ENCODE peak calls at places on chromosomes 12 and 14, in seven cellular contexts. V, H, E, I, Q, X and C are unnamed samples.

GRCh38 chr14:64409509-64409908 is 21.4 kb downstream of the MTHFD1 start:
- DNase-seq in V (no peak), H (no peak), E (no peak), I (no peak), Q (no peak), X (no peak), C (no peak)

GRCh38 chr12:31518680-31519227 is 72.2 kb downstream of the DENND5B start:
- DNase-seq in V (peak), H (no peak), E (peak), I (no peak), Q (no peak), X (no peak), C (peak)

GRCh38 chr12:64104376-64104775 is 117.7 kb downstream of the KICS2 start:
- DNase-seq in V (no peak), H (peak), E (no peak), I (no peak), Q (peak), X (no peak), C (peak)

GRCh38 chr14:50379563-50379962 is 17.1 kb downstream of the CDKL1 start:
- DNase-seq in V (no peak), H (no peak), E (no peak), I (no peak), Q (no peak), X (no peak), C (no peak)

GRCh38 chr12:69368171-69368570 is 8.6 kb downstream of the YEATS4 start:
- DNase-seq in V (no peak), H (no peak), E (no peak), I (no peak), Q (no peak), X (no peak), C (no peak)

GRCh38 chr12:1776139-1776975 is 44.0 kb upstream of the LRTM2 start:
- DNase-seq in V (peak), H (no peak), E (peak), I (no peak), Q (no peak), X (no peak), C (no peak)

GRCh38 chr12:13982010-13982409 is 608 bp upstream of the GRIN2B start:
- DNase-seq in V (no peak), H (no peak), E (peak), I (no peak), Q (no peak), X (no peak), C (no peak)

GRCh38 chr14:36768638-36769337 is 107.1 kb downstream of the PAX9 start:
- DNase-seq in V (no peak), H (no peak), E (no peak), I (no peak), Q (no peak), X (no peak), C (no peak)

GRCh38 chr14:100408350-100409015 is 85.3 kb downstream of the SLC25A47 start:
- DNase-seq in V (peak), H (no peak), E (no peak), I (no peak), Q (no peak), X (no peak), C (no peak)

GRCh38 chr12:58602736-58603135 is 317.6 kb downstream of the LRIG3 start:
- DNase-seq in V (no peak), H (no peak), E (no peak), I (no peak), Q (no peak), X (no peak), C (no peak)

GRCh38 chr14:104805326-104805678 is 4.4 kb downstream of the ZBTB42 start:
- DNase-seq in V (peak), H (peak), E (no peak), I (peak), Q (peak), X (peak), C (no peak)

GRCh38 chr12:86521870-86522269 is 265.7 kb upstream of the MGAT4C start:
- DNase-seq in V (no peak), H (no peak), E (no peak), I (no peak), Q (no peak), X (no peak), C (no peak)

GRCh38 chr14:64682173-64682710 is 22.0 kb upstream of the PLEKHG3 start:
- DNase-seq in V (peak), H (peak), E (peak), I (peak), Q (peak), X (no peak), C (peak)

GRCh38 chr12:6703631-6704030 is 3.0 kb upstream of the PIANP start:
- DNase-seq in V (no peak), H (no peak), E (peak), I (no peak), Q (no peak), X (no peak), C (no peak)

GRCh38 chr12:62847709-62848108 is 87.2 kb downstream of the PPM1H start:
- DNase-seq in V (no peak), H (no peak), E (no peak), I (no peak), Q (no peak), X (no peak), C (no peak)

GRCh38 chr12:110508071-110508586 is 6.0 kb downstream of the RAD9B start:
- DNase-seq in V (no peak), H (no peak), E (no peak), I (no peak), Q (no peak), X (no peak), C (no peak)

GRCh38 chr12:52956987-52957386 is 8.1 kb downstream of the KRT18 start:
- DNase-seq in V (peak), H (no peak), E (no peak), I (no peak), Q (no peak), X (no peak), C (no peak)

GRCh38 chr14:104865069-104865630 is at the start of gene CEP170B:
- DNase-seq in V (no peak), H (no peak), E (peak), I (peak), Q (peak), X (no peak), C (no peak)

GRCh38 chr14:103127861-103128598 is 4.8 kb downstream of the TNFAIP2 start:
- DNase-seq in V (no peak), H (peak), E (no peak), I (no peak), Q (peak), X (no peak), C (no peak)

GRCh38 chr14:96424104-96424989 is 32.4 kb downstream of the AK7 start:
- DNase-seq in V (peak), H (no peak), E (no peak), I (peak), Q (peak), X (no peak), C (peak)

GRCh38 chr12:47828967-47829482 is 9.3 kb upstream of the HDAC7 start:
- DNase-seq in V (no peak), H (peak), E (peak), I (peak), Q (peak), X (peak), C (no peak)

GRCh38 chr12:29503283-29503682 is 5.8 kb upstream of the OVCH1 start:
- DNase-seq in V (no peak), H (no peak), E (no peak), I (no peak), Q (no peak), X (no peak), C (no peak)

GRCh38 chr14:92540472-92541048 is 27.0 kb downstream of the RIN3 start:
- DNase-seq in V (peak), H (peak), E (no peak), I (peak), Q (peak), X (peak), C (peak)

GRCh38 chr12:2395352-2395977 is 342.7 kb downstream of the CACNA1C start:
- DNase-seq in V (no peak), H (peak), E (peak), I (peak), Q (peak), X (peak), C (no peak)

GRCh38 chr12:68870011-68870410 is 62.0 kb downstream of the MDM2 start:
- DNase-seq in V (no peak), H (no peak), E (no peak), I (no peak), Q (no peak), X (no peak), C (no peak)

GRCh38 chr14:23750357-23750756 is 114.2 kb downstream of the DHRS2 start:
- DNase-seq in V (no peak), H (no peak), E (no peak), I (no peak), Q (no peak), X (no peak), C (no peak)

GRCh38 chr14:38250316-38250715 is 5.6 kb downstream of the CLEC14A start:
- DNase-seq in V (no peak), H (no peak), E (no peak), I (no peak), Q (no peak), X (no peak), C (no peak)

GRCh38 chr12:48001426-48002178 is 2.7 kb downstream of the COL2A1 start:
- DNase-seq in V (peak), H (no peak), E (peak), I (peak), Q (peak), X (no peak), C (no peak)

GRCh38 chr12:21613931-21614330 is 9.3 kb upstream of the GYS2 start:
- DNase-seq in V (no peak), H (no peak), E (no peak), I (no peak), Q (no peak), X (no peak), C (no peak)
- TF ChIP-seq CTCF in V (no peak), H (no peak), E (peak), I (no peak), Q (no peak), X (no peak), C (no peak)

GRCh38 chr12:4289334-4289878 is 15.8 kb downstream of the CCND2 start:
- DNase-seq in V (no peak), H (no peak), E (peak), I (no peak), Q (no peak), X (no peak), C (no peak)
- H3K4me3 ChIP-seq in V (no peak), H (no peak), E (no peak), I (no peak), Q (no peak), X (no peak), C (no peak)

GRCh38 chr14:34229140-34229539 is 232.9 kb downstream of the SPTSSA start:
- DNase-seq in V (no peak), H (no peak), E (no peak), I (no peak), Q (no peak), X (no peak), C (no peak)

GRCh38 chr14:34228663-34229001 is 233.4 kb downstream of the SPTSSA start:
- DNase-seq in V (no peak), H (no peak), E (no peak), I (no peak), Q (no peak), X (no peak), C (no peak)

GRCh38 chr14:34224221-34224620 is 237.8 kb downstream of the SPTSSA start:
- DNase-seq in V (no peak), H (no peak), E (no peak), I (no peak), Q (no peak), X (no peak), C (no peak)

GRCh38 chr14:34231626-34232025 is 230.4 kb downstream of the SPTSSA start:
- DNase-seq in V (no peak), H (no peak), E (no peak), I (no peak), Q (no peak), X (no peak), C (no peak)

GRCh38 chr14:34227834-34228662 is 234.0 kb downstream of the SPTSSA start:
- DNase-seq in V (peak), H (peak), E (peak), I (peak), Q (peak), X (peak), C (no peak)
- TF ChIP-seq CTCF in V (peak), H (peak), E (peak), I (peak), Q (no peak), X (peak), C (peak)

GRCh38 chr12:124655317-124656213 is 88.2 kb upstream of the NCOR2 start:
- DNase-seq in V (peak), H (peak), E (peak), I (peak), Q (peak), X (peak), C (no peak)
- H3K4me3 ChIP-seq in V (peak), H (peak), E (no peak), I (no peak), Q (peak), X (no peak), C (no peak)

GRCh38 chr14:101557811-101558738 is 3.2 kb upstream of the DIO3 start:
- DNase-seq in V (no peak), H (peak), E (peak), I (peak), Q (peak), X (no peak), C (no peak)
- TF ChIP-seq CTCF in V (peak), H (peak), E (peak), I (no peak), Q (no peak), X (no peak), C (peak)

DNA sequence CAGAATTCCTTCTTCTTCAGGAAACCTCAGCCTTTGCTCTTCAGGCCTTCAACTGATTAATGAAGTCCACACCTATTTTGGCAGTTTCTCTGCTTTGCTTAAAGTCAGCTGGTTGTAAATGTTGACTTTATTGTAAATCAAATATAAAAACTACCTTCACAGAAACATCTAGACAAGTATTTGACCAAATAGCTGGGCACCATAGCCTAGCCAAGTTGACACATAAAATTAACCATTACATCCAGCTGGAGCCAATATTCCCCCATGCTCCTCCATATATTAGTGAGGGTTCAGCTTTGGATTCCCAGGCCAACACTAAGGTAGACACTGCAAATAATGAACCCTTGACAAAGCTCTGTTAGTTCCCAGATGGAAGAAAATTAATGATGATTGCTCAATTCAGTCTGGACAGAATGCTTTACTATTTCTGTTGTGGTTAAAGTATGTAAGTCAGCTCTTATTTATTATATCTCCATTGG is 125.5 kb downstream of the ZFP36L1 start:
- DNase-seq in V (no peak), H (no peak), E (no peak), I (no peak), Q (no peak), X (no peak), C (no peak)
- H3K4me3 ChIP-seq in V (no peak), H (no peak), E (no peak), I (no peak), Q (no peak), X (no peak), C (no peak)

GRCh38 chr12:51198568-51199400 is 19.1 kb downstream of the POU6F1 start:
- DNase-seq in V (no peak), H (no peak), E (no peak), I (no peak), Q (no peak), X (no peak), C (no peak)
- TF ChIP-seq CTCF in V (no peak), H (no peak), E (no peak), I (no peak), Q (no peak), X (no peak), C (no peak)

GRCh38 chr12:88624911-88625310 is 44.6 kb upstream of the KITLG start:
- DNase-seq in V (peak), H (no peak), E (no peak), I (no peak), Q (no peak), X (no peak), C (no peak)
- H3K4me3 ChIP-seq in V (no peak), H (no peak), E (no peak), I (no peak), Q (no peak), X (no peak), C (no peak)

GRCh38 chr12:119870462-119870861 is 6.7 kb downstream of the CIT start:
- DNase-seq in V (no peak), H (no peak), E (peak), I (no peak), Q (no peak), X (no peak), C (no peak)

GRCh38 chr12:119864591-119864990 is 12.5 kb downstream of the CIT start:
- DNase-seq in V (no peak), H (no peak), E (peak), I (no peak), Q (no peak), X (no peak), C (no peak)

GRCh38 chr12:119869720-119870119 is 7.4 kb downstream of the CIT start:
- DNase-seq in V (peak), H (peak), E (peak), I (no peak), Q (no peak), X (no peak), C (no peak)

GRCh38 chr12:119868992-119869391 is 8.1 kb downstream of the CIT start:
- DNase-seq in V (no peak), H (no peak), E (peak), I (no peak), Q (no peak), X (no peak), C (no peak)
- TF ChIP-seq CTCF in V (no peak), H (no peak), E (no peak), I (no peak), Q (no peak), X (no peak), C (no peak)

GRCh38 chr12:111768159-111768895 is 1.6 kb downstream of the ALDH2 start:
- DNase-seq in V (no peak), H (no peak), E (no peak), I (no peak), Q (no peak), X (no peak), C (no peak)
- H3K4me3 ChIP-seq in V (no peak), H (peak), E (peak), I (peak), Q (peak), X (peak), C (peak)